ENCODE peak calls at places on chromosomes 6 and 20, in ten cellular contexts. R is renal cortical epithelial cell; Y is activated naive CD8-positive, alpha-beta T cell treated with anti-CD3 and anti-CD28 coated beads for 36 hours; B is amniotic epithelial cell; Q is amygdala; K is NCI-H1436 treated with DMSO at 0.1 percent for 48 hours; L is HEK293T; P is endothelial cell; W is heart left ventricle; F is suprapubic skin. I is an unnamed sample.

GRCh38 chr6:33407132-33407718 is 3.6 kb upstream of the PHF1 start:
- DNase-seq in Y (no peak), Q (no peak), P (no peak), R (peak; percentile 72), F (no peak), L (no peak), B (peak; percentile 64), K (no peak), W (no peak), I (no peak)

GRCh38 chr6:107843400-107843799 is 19.3 kb upstream of the SCML4 start:
- DNase-seq in Q (no peak), B (no peak), K (no peak), W (no peak), F (no peak), Y (no peak), R (peak; percentile 45), L (no peak), P (no peak), I (no peak)

GRCh38 chr20:54438166-54438565 is 37.2 kb upstream of the DOK5 start:
- DNase-seq in Q (no peak), L (no peak), W (no peak), K (no peak), R (no peak), B (no peak), P (no peak), Y (no peak), F (no peak), I (no peak)

GRCh38 chr20:8132015-8132631 is at the start of gene PLCB1:
- DNase-seq in K (peak; percentile 61), B (peak; percentile 68), L (peak; percentile 87), Q (peak; percentile 72), W (peak; percentile 85), F (peak; percentile 88), Y (peak; percentile 86), P (peak; percentile 86), R (no peak), I (peak; percentile 83)

GRCh38 chr6:80698459-80698858 is 592.0 kb downstream of the BCKDHB start:
- DNase-seq in L (no peak), Y (no peak), F (no peak), W (no peak), P (no peak), B (no peak), K (no peak), Q (no peak), R (no peak), I (no peak)

GRCh38 chr20:2329286-2329685 is 33.5 kb downstream of the TGM3 start:
- DNase-seq in R (no peak), P (no peak), W (no peak), Y (no peak), F (peak; percentile 31), B (no peak), Q (no peak), L (no peak), K (no peak), I (no peak)

GRCh38 chr6:6711832-6712231 is 123.3 kb downstream of the LY86 start:
- DNase-seq in Q (peak; percentile 22), P (no peak), K (no peak), R (no peak), L (no peak), B (no peak), W (no peak), Y (no peak), F (no peak), I (no peak)

GRCh38 chr20:32079655-32080109 is 27.6 kb downstream of the HCK start:
- DNase-seq in R (no peak), K (no peak), F (no peak), Y (no peak), B (no peak), Q (no peak), L (no peak), P (no peak), W (no peak), I (no peak)

GRCh38 chr20:2195614-2196013 is 94.0 kb downstream of the STK35 start:
- DNase-seq in Q (no peak), L (no peak), W (no peak), K (no peak), Y (no peak), B (no peak), R (no peak), F (no peak), P (no peak), I (no peak)

GRCh38 chr20:49424536-49424935 is 57.9 kb downstream of the KCNB1 start:
- DNase-seq in P (no peak), F (no peak), Q (peak; percentile 41), Y (no peak), L (no peak), R (no peak), B (no peak), W (peak; percentile 49), K (no peak), I (peak; percentile 86)

GRCh38 chr6:74731921-74732320 is 473.9 kb downstream of the COL12A1 start:
- DNase-seq in W (no peak), K (no peak), P (no peak), Y (no peak), L (no peak), Q (no peak), R (peak; percentile 7), F (no peak), B (peak; percentile 83), I (no peak)

GRCh38 chr6:49479308-49480004 is 16.3 kb downstream of the CENPQ start:
- DNase-seq in L (no peak), F (no peak), P (no peak), R (peak; percentile 58), W (no peak), B (peak; percentile 25), Y (no peak), Q (no peak), K (no peak), I (no peak)

GRCh38 chr20:57211949-57212889 is 54.2 kb downstream of the BMP7 start:
- DNase-seq in W (peak; percentile 72), Q (peak; percentile 13), L (peak; percentile 34), B (peak; percentile 21), Y (no peak), R (peak; percentile 74), F (peak; percentile 83), K (no peak), P (peak; percentile 31), I (no peak)

GRCh38 chr6:136526196-136526930 is 23.9 kb downstream of the MAP7 start:
- DNase-seq in F (no peak), W (peak; percentile 50), K (no peak), R (peak; percentile 65), L (peak; percentile 80), B (peak; percentile 65), Y (peak; percentile 46), P (peak; percentile 57), Q (peak; percentile 64), I (peak; percentile 81)

GRCh38 chr6:149888659-149889058 is 9.3 kb downstream of the RAET1E start:
- DNase-seq in Q (no peak), B (peak; percentile 60), K (no peak), L (no peak), R (no peak), P (no peak), F (no peak), W (no peak), Y (no peak), I (no peak)

GRCh38 chr20:10047427-10047826 is 12.6 kb downstream of the ANKEF1 start:
- DNase-seq in P (peak; percentile 46), B (peak; percentile 4), W (no peak), Y (no peak), R (no peak), Q (no peak), F (no peak), L (peak; percentile 33), K (peak; percentile 44), I (no peak)

GRCh38 chr6:153038378-153038777 is 35.9 kb upstream of the MTRF1L start:
- DNase-seq in R (peak; percentile 86), K (no peak), B (peak; percentile 70), P (no peak), Q (no peak), L (no peak), W (no peak), Y (no peak), F (no peak), I (peak; percentile 11)

GRCh38 chr6:87152528-87152950 is 2.8 kb upstream of the ZNF292 start:
- DNase-seq in K (no peak), L (no peak), R (no peak), P (no peak), Q (no peak), W (no peak), F (no peak), Y (no peak), B (peak; percentile 17), I (no peak)

GRCh38 chr6:30775104-30775503 is 30.8 kb upstream of the IER3 start:
- DNase-seq in F (no peak), R (no peak), P (no peak), K (no peak), Y (no peak), B (no peak), W (no peak), L (no peak), Q (no peak), I (no peak)

GRCh38 chr20:63855363-63856110 is 5.8 kb upstream of the ABHD16B start:
- DNase-seq in B (no peak), K (no peak), Q (no peak), L (no peak), P (no peak), W (peak; percentile 49), Y (no peak), R (no peak), F (no peak), I (no peak)

GRCh38 chr6:166683477-166683876 is 56.4 kb upstream of the RPS6KA2 start:
- DNase-seq in W (no peak), B (peak; percentile 9), K (no peak), P (no peak), F (no peak), L (no peak), Y (no peak), Q (no peak), R (peak; percentile 89), I (no peak)

GRCh38 chr6:98958791-98959190 is 11.0 kb upstream of the FBXL4 start:
- DNase-seq in F (no peak), L (no peak), Y (no peak), R (peak; percentile 57), K (no peak), B (no peak), Q (no peak), P (no peak), W (no peak), I (no peak)

GRCh38 chr20:54256202-54256601 is 48.3 kb downstream of the PFDN4 start:
- DNase-seq in L (no peak), F (no peak), W (no peak), K (no peak), R (no peak), B (no peak), Q (no peak), P (no peak), Y (no peak), I (no peak)

GRCh38 chr6:12342664-12343063 is 52.5 kb downstream of the EDN1 start:
- DNase-seq in Q (no peak), W (no peak), P (no peak), B (no peak), R (peak; percentile 52), Y (no peak), L (no peak), F (peak; percentile 11), K (no peak), I (no peak)